ENCODE peak calls at places on chromosomes 12 and 14, in ten cellular contexts. R is AG04450, Q is sigmoid colon, Y is HFF-Myc, P is omental fat pad, E is foreskin fibroblast, J is Calu3, H is lower leg skin, I is adrenal gland, B is cardiac muscle cell. S is an unnamed sample.

GRCh38 chr14:82422186-82422585 is 888.5 kb upstream of the SEL1L start:
- DNase-seq in R (no peak), Q (no peak), Y (no peak), P (no peak), E (no peak), J (no peak), H (no peak), I (no peak), B (no peak), S (no peak)

GRCh38 chr12:2422591-2422990 is 369.8 kb downstream of the CACNA1C start:
- DNase-seq in R (no peak), Q (no peak), Y (no peak), P (no peak), E (no peak), J (no peak), H (no peak), I (no peak), B (no peak), S (no peak)

GRCh38 chr14:54182419-54183040 is 214.3 kb upstream of the CDKN3 start:
- DNase-seq in R (no peak), Q (no peak), Y (peak), P (no peak), E (peak), J (peak), H (no peak), I (no peak), B (no peak), S (no peak)

GRCh38 chr12:49664591-49665146 is 41.3 kb downstream of the PRPF40B start:
- DNase-seq in R (no peak), Q (no peak), Y (no peak), P (no peak), E (no peak), J (no peak), H (no peak), I (no peak), B (no peak), S (no peak)

GRCh38 chr12:112584266-112584722 is 165.5 kb downstream of the PTPN11 start:
- DNase-seq in R (no peak), Q (no peak), Y (no peak), P (no peak), E (no peak), J (no peak), H (no peak), I (no peak), B (no peak), S (no peak)

GRCh38 chr12:42588981-42589464 is 523 bp downstream of the PRICKLE1 start:
- DNase-seq in R (no peak), Q (peak), Y (no peak), P (no peak), E (peak), J (peak), H (no peak), I (peak), B (peak), S (no peak)

GRCh38 chr14:101620039-101620788 is 58.9 kb downstream of the DIO3 start:
- DNase-seq in R (no peak), Q (no peak), Y (no peak), P (no peak), E (no peak), J (no peak), H (no peak), I (no peak), B (no peak), S (no peak)

GRCh38 chr12:104166465-104166864 is 28.5 kb upstream of the NFYB start:
- DNase-seq in R (peak), Q (no peak), Y (no peak), P (no peak), E (no peak), J (no peak), H (no peak), I (no peak), B (no peak), S (no peak)

GRCh38 chr12:96136129-96136528 is 58.0 kb upstream of the ELK3 start:
- DNase-seq in R (no peak), Q (no peak), Y (no peak), P (no peak), E (peak), J (peak), H (no peak), I (no peak), B (peak), S (no peak)

GRCh38 chr14:68682166-68683103 is 110.4 kb downstream of the ZFP36L1 start:
- DNase-seq in R (peak), Q (peak), Y (peak), P (no peak), E (peak), J (peak), H (peak), I (peak), B (no peak), S (peak)

GRCh38 chr14:70239802-70240201 is 51.1 kb upstream of the SLC8A3 start:
- DNase-seq in R (no peak), Q (no peak), Y (no peak), P (no peak), E (no peak), J (no peak), H (no peak), I (no peak), B (no peak), S (no peak)

GRCh38 chr14:60760648-60761364 is 26.2 kb downstream of the MNAT1 start:
- DNase-seq in R (no peak), Q (no peak), Y (no peak), P (no peak), E (no peak), J (peak), H (no peak), I (no peak), B (no peak), S (no peak)

GRCh38 chr12:1618489-1618888 is 10.5 kb upstream of the WNT5B start:
- DNase-seq in R (no peak), Q (no peak), Y (no peak), P (no peak), E (peak), J (no peak), H (no peak), I (no peak), B (no peak), S (no peak)

GRCh38 chr12:83046019-83046418 is 359.3 kb downstream of the TMTC2 start:
- DNase-seq in R (no peak), Q (no peak), Y (peak), P (no peak), E (peak), J (no peak), H (no peak), I (no peak), B (no peak), S (no peak)

GRCh38 chr12:89087876-89088275 is 264.4 kb downstream of the DUSP6 start:
- DNase-seq in R (no peak), Q (no peak), Y (no peak), P (no peak), E (no peak), J (no peak), H (no peak), I (no peak), B (peak), S (no peak)

GRCh38 chr14:69571879-69572633 is 2.6 kb downstream of the CCDC177 start:
- DNase-seq in R (no peak), Q (no peak), Y (no peak), P (no peak), E (peak), J (peak), H (no peak), I (no peak), B (peak), S (no peak)

GRCh38 chr14:96297000-96297399 is 41.0 kb downstream of the BDKRB1 start:
- DNase-seq in R (no peak), Q (no peak), Y (no peak), P (no peak), E (peak), J (no peak), H (no peak), I (no peak), B (no peak), S (no peak)

GRCh38 chr12:75699251-75699650 is 187.8 kb upstream of the KRR1 start:
- DNase-seq in R (no peak), Q (no peak), Y (no peak), P (no peak), E (no peak), J (no peak), H (no peak), I (no peak), B (no peak), S (no peak)

GRCh38 chr14:78519863-78520262 is 349.7 kb downstream of the NRXN3 start:
- DNase-seq in R (no peak), Q (no peak), Y (peak), P (no peak), E (peak), J (peak), H (no peak), I (peak), B (peak), S (peak)

GRCh38 chr12:132286912-132287311 is 42.5 kb downstream of the GALNT9 start:
- DNase-seq in R (no peak), Q (no peak), Y (no peak), P (no peak), E (peak), J (peak), H (no peak), I (no peak), B (no peak), S (no peak)

GRCh38 chr12:92224685-92225331 is 79.2 kb upstream of the BTG1 start:
- DNase-seq in R (peak), Q (no peak), Y (no peak), P (no peak), E (peak), J (peak), H (no peak), I (no peak), B (no peak), S (no peak)

GRCh38 chr12:28851781-28852180 is 297.3 kb upstream of the FAR2 start:
- DNase-seq in R (no peak), Q (no peak), Y (no peak), P (no peak), E (no peak), J (no peak), H (no peak), I (no peak), B (no peak), S (no peak)

GRCh38 chr14:20671597-20672283 is 12.6 kb upstream of the RNASE4 start:
- DNase-seq in R (no peak), Q (no peak), Y (no peak), P (no peak), E (no peak), J (no peak), H (no peak), I (no peak), B (no peak), S (no peak)

GRCh38 chr12:78146365-78146772 is 315.7 kb downstream of the NAV3 start:
- DNase-seq in R (peak), Q (no peak), Y (peak), P (no peak), E (peak), J (no peak), H (no peak), I (no peak), B (peak), S (no peak)

GRCh38 chr14:20624495-20625070 is 16.9 kb downstream of the OR6S1 start:
- DNase-seq in R (no peak), Q (peak), Y (no peak), P (no peak), E (peak), J (peak), H (peak), I (no peak), B (peak), S (peak)

GRCh38 chr12:26297386-26298070 is 102.2 kb downstream of the SSPN start:
- DNase-seq in R (no peak), Q (no peak), Y (no peak), P (no peak), E (no peak), J (no peak), H (no peak), I (no peak), B (no peak), S (no peak)

GRCh38 chr14:76056128-76056527 is 70.6 kb downstream of the IFT43 start:
- DNase-seq in R (no peak), Q (no peak), Y (no peak), P (no peak), E (peak), J (peak), H (no peak), I (no peak), B (no peak), S (no peak)

GRCh38 chr12:112340983-112341840 is 41.0 kb downstream of the HECTD4 start:
- DNase-seq in R (no peak), Q (no peak), Y (no peak), P (no peak), E (no peak), J (no peak), H (no peak), I (no peak), B (no peak), S (no peak)

GRCh38 chr12:67980391-67980790 is 8.9 kb upstream of the IFNG-AS1 start:
- DNase-seq in R (no peak), Q (no peak), Y (no peak), P (no peak), E (peak), J (no peak), H (no peak), I (no peak), B (no peak), S (no peak)

GRCh38 chr12:62933220-62933870 is 1.6 kb downstream of the PPM1H start:
- DNase-seq in R (no peak), Q (no peak), Y (no peak), P (no peak), E (peak), J (peak), H (no peak), I (peak), B (peak), S (peak)

GRCh38 chr12:129036135-129036534 is 182.9 kb downstream of the GLT1D1 start:
- DNase-seq in R (no peak), Q (no peak), Y (no peak), P (no peak), E (no peak), J (no peak), H (no peak), I (no peak), B (no peak), S (no peak)

GRCh38 chr14:51996148-51996746 is 6.9 kb downstream of the RTRAF start:
- DNase-seq in R (no peak), Q (no peak), Y (no peak), P (no peak), E (peak), J (no peak), H (no peak), I (no peak), B (peak), S (no peak)

DNA sequence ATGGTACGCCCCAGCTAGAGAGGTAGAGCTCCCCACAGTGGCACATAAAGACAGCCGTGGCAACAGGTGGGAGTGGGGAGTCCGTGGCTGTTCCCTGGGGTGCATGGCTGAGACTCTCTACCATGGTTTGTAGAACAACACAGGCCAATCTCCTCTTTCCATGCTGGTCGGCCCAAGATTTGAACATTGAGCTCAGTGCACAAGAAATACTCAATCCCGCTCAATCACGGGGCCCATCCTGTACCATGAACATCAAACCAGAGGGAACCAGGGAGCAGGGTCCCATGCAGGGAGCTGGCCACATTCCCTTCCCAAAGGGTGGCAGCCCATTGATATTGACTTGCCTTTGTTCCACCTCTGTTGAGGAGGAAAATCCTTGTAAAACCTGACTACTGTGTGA is 353.1 kb downstream of the DPF3 start:
- DNase-seq in R (no peak), Q (no peak), Y (no peak), P (no peak), E (no peak), J (no peak), H (no peak), I (no peak), B (no peak), S (no peak)
- TF ChIP-seq CTCF in R (no peak), Q (no peak), Y (no peak), P (no peak), E (no peak), J (no peak), H (no peak), I (no peak), B (no peak), S (no peak)

DNA sequence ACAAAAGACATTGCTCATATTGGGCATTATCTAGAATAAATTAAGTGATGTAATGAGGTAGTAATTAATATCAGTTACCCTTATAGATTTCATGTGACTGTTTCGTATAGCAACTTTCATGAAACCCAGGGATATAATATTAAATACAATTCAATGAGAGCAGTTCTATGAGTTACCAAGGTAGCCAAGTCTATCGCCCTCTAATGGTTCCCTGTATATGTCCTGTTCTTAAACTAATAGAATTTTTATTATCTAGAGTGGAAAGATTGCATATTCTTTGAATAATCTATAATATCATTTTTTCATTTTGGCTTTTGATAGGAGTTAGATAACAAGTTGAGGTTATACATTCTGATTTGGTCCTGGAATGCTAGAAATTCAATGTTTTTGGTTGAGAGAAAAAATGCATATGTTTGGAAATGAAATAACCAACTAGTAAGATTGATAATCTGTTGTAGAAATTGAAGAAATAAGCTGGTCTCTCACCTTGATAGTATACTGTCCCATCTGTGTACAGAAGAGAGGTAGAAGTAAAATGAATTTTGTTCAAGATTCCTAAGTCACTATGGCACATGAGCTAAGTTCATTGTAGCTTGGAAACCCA is 59.7 kb downstream of the SCFD1 start:
- DNase-seq in R (no peak), Q (no peak), Y (no peak), P (no peak), E (peak), J (no peak), H (no peak), I (no peak), B (peak), S (no peak)
- TF ChIP-seq CTCF in R (peak), Q (no peak), Y (peak), P (no peak), E (peak), J (peak), H (no peak), I (no peak), B (peak), S (peak)

GRCh38 chr14:23727566-23728335 is 91.6 kb downstream of the DHRS2 start:
- DNase-seq in R (no peak), Q (no peak), Y (peak), P (no peak), E (peak), J (peak), H (no peak), I (no peak), B (peak), S (no peak)
- TF ChIP-seq CTCF in R (peak), Q (peak), Y (peak), P (no peak), E (peak), J (peak), H (no peak), I (peak), B (peak), S (peak)

GRCh38 chr12:6093764-6094163 is 30.7 kb downstream of the VWF start:
- DNase-seq in R (no peak), Q (peak), Y (no peak), P (no peak), E (peak), J (peak), H (no peak), I (no peak), B (no peak), S (no peak)

GRCh38 chr12:6090786-6091185 is 33.7 kb downstream of the VWF start:
- DNase-seq in R (peak), Q (peak), Y (no peak), P (no peak), E (peak), J (no peak), H (no peak), I (no peak), B (no peak), S (no peak)

GRCh38 chr12:6095269-6095668 is 29.2 kb downstream of the VWF start:
- DNase-seq in R (no peak), Q (no peak), Y (no peak), P (no peak), E (no peak), J (no peak), H (no peak), I (no peak), B (no peak), S (no peak)

GRCh38 chr12:6091786-6092566 is 32.5 kb downstream of the VWF start:
- DNase-seq in R (no peak), Q (peak), Y (no peak), P (no peak), E (no peak), J (no peak), H (no peak), I (no peak), B (no peak), S (no peak)

DNA sequence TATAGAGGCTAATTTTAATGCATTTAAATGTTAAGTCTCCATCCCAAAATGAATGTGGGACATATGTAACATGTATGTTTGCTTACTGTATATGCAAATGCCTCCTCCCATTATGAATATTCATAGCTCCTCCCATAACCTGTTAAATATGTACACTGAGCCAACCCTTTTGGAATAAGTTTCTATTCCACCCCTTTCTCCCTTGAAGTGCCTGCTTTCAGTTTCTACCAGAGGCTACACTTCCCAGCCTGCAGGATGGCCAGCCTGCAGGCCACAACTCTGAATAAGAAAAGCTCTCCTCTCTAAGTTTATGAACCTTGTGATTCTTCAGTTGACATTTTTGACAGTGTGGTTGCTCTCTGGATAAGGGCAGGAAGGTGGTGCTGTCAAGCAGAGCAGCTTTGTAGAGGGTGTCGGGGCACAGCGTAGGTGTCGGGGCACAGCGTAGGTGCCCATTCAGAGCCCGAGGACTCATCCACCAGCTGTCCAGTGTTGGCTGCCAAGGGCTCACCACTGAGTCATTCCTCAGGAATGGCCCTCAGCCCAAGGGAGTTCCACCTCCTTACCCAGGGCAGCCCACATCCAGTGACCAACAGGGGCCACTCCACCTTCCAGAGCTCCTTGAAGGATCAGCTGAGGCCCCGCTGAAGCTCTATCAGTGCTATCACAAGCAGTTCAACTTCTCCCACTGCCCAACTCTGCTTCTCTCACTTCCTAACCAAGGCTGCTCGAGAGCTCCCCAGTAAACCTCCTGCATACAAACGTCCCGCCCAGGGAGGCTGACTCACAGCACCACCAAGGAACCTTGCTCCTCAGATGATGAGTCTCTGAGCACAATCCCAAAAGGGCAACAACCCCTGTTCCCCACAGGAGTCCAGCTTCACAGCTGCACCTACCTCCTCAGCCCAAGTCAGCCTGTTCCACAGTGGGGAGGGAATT is 31.4 kb downstream of the VWF start:
- DNase-seq in R (peak), Q (peak), Y (peak), P (peak), E (peak), J (peak), H (no peak), I (peak), B (no peak), S (no peak)
- TF ChIP-seq CTCF in R (no peak), Q (no peak), Y (no peak), P (no peak), E (no peak), J (no peak), H (no peak), I (no peak), B (no peak), S (no peak)